ENCODE peak calls at places on chromosomes 7 and 10, in nine cellular contexts. E is AG04449, X is coronary artery, I is DND-41, Q is neural progenitor cell, V is IMR-90, O is astrocyte of the spinal cord, Y is AG09309, B is Peyer's patch. U is an unnamed sample.

GRCh38 chr7:33716581-33717477 is 188.5 kb upstream of the BMPER start:
- DNase-seq in E (no peak), X (no peak), I (no peak), Q (peak), V (peak), O (peak), Y (peak), B (no peak), U (peak)

GRCh38 chr10:85614566-85614965 is 752.0 kb downstream of the GRID1 start:
- DNase-seq in E (no peak), X (no peak), I (peak), Q (no peak), V (no peak), O (no peak), Y (no peak), B (no peak), U (peak)

GRCh38 chr7:115410972-115411686 is 489.2 kb downstream of the MDFIC start:
- DNase-seq in E (no peak), X (no peak), I (no peak), Q (no peak), V (no peak), O (no peak), Y (no peak), B (no peak), U (no peak)

GRCh38 chr10:73920084-73920483 is 9.2 kb downstream of the PLAU start:
- DNase-seq in E (no peak), X (no peak), I (peak), Q (no peak), V (no peak), O (no peak), Y (no peak), B (no peak), U (no peak)

GRCh38 chr7:137878333-137878961 is 31.7 kb upstream of the DGKI start:
- DNase-seq in E (no peak), X (no peak), I (no peak), Q (no peak), V (peak), O (peak), Y (no peak), B (no peak), U (no peak)

GRCh38 chr10:127024655-127025054 is 119.4 kb downstream of the DOCK1 start:
- DNase-seq in E (no peak), X (no peak), I (no peak), Q (no peak), V (peak), O (peak), Y (no peak), B (no peak), U (no peak)

GRCh38 chr10:43998021-43998809 is 349.5 kb upstream of the ZNF32 start:
- DNase-seq in E (no peak), X (no peak), I (peak), Q (no peak), V (peak), O (peak), Y (no peak), B (no peak), U (no peak)

GRCh38 chr10:127737563-127738511 is 852 bp downstream of the FOXI2 start:
- DNase-seq in E (no peak), X (no peak), I (no peak), Q (no peak), V (no peak), O (no peak), Y (no peak), B (no peak), U (no peak)

GRCh38 chr7:114218283-114218682 is 196.3 kb upstream of the FOXP2 start:
- DNase-seq in E (no peak), X (no peak), I (no peak), Q (no peak), V (no peak), O (no peak), Y (no peak), B (no peak), U (no peak)

GRCh38 chr10:1448252-1448901 is 288.9 kb downstream of the ADARB2 start:
- DNase-seq in E (no peak), X (no peak), I (no peak), Q (no peak), V (no peak), O (no peak), Y (no peak), B (no peak), U (no peak)

GRCh38 chr7:123823898-123824753 is 20.8 kb upstream of the HYAL4 start:
- DNase-seq in E (no peak), X (no peak), I (no peak), Q (no peak), V (no peak), O (no peak), Y (no peak), B (no peak), U (no peak)

GRCh38 chr10:60611291-60611747 is 167.0 kb upstream of the CDK1 start:
- DNase-seq in E (no peak), X (no peak), I (no peak), Q (no peak), V (peak), O (peak), Y (peak), B (no peak), U (no peak)

GRCh38 chr10:75350791-75351190 is 50.8 kb downstream of the ZNF503 start:
- DNase-seq in E (peak), X (no peak), I (no peak), Q (no peak), V (peak), O (peak), Y (no peak), B (no peak), U (no peak)

GRCh38 chr7:132655071-132655761 is 78.9 kb upstream of the PLXNA4 start:
- DNase-seq in E (no peak), X (no peak), I (peak), Q (peak), V (no peak), O (peak), Y (no peak), B (no peak), U (peak)

GRCh38 chr10:78947733-78948132 is 121.0 kb upstream of the ZMIZ1 start:
- DNase-seq in E (no peak), X (no peak), I (no peak), Q (no peak), V (no peak), O (no peak), Y (no peak), B (no peak), U (no peak)

GRCh38 chr7:134513169-134513752 is 14.1 kb upstream of the AKR1B10 start:
- DNase-seq in E (no peak), X (no peak), I (peak), Q (peak), V (peak), O (peak), Y (no peak), B (no peak), U (peak)

GRCh38 chr10:86348321-86349210 is 18.0 kb downstream of the GRID1 start:
- DNase-seq in E (no peak), X (no peak), I (no peak), Q (peak), V (no peak), O (no peak), Y (no peak), B (no peak), U (no peak)

GRCh38 chr7:43876976-43877745 is 7.8 kb upstream of the MRPS24 start:
- DNase-seq in E (no peak), X (no peak), I (no peak), Q (no peak), V (no peak), O (no peak), Y (no peak), B (no peak), U (no peak)

GRCh38 chr10:44261296-44261695 is 123.6 kb downstream of the CXCL12 start:
- DNase-seq in E (no peak), X (no peak), I (no peak), Q (no peak), V (no peak), O (no peak), Y (no peak), B (no peak), U (no peak)

GRCh38 chr7:50821457-50821977 is 38.8 kb upstream of the GRB10 start:
- DNase-seq in E (no peak), X (no peak), I (no peak), Q (peak), V (peak), O (no peak), Y (no peak), B (no peak), U (no peak)

GRCh38 chr10:15213461-15213861 is 45.0 kb upstream of the NMT2 start:
- DNase-seq in E (no peak), X (no peak), I (no peak), Q (no peak), V (no peak), O (no peak), Y (no peak), B (no peak), U (no peak)

GRCh38 chr10:106399112-106399511 is 765.4 kb downstream of the SORCS1 start:
- DNase-seq in E (no peak), X (no peak), I (no peak), Q (peak), V (no peak), O (no peak), Y (no peak), B (no peak), U (no peak)

GRCh38 chr10:77926566-77927342 is at the start of gene DLG5:
- DNase-seq in E (no peak), X (peak), I (peak), Q (peak), V (peak), O (peak), Y (no peak), B (peak), U (no peak)

GRCh38 chr7:93933190-93933589 is 11.7 kb downstream of the GNG11 start:
- DNase-seq in E (no peak), X (no peak), I (no peak), Q (no peak), V (no peak), O (peak), Y (no peak), B (no peak), U (no peak)

GRCh38 chr7:38870147-38870546 is 38.8 kb downstream of the VPS41 start:
- DNase-seq in E (no peak), X (no peak), I (no peak), Q (no peak), V (no peak), O (no peak), Y (no peak), B (no peak), U (no peak)

GRCh38 chr10:130498934-130499333 is 362.7 kb downstream of the GLRX3 start:
- DNase-seq in E (no peak), X (peak), I (no peak), Q (no peak), V (no peak), O (no peak), Y (no peak), B (no peak), U (no peak)

GRCh38 chr10:102429468-102429867 is 2.9 kb downstream of the CUEDC2 start:
- DNase-seq in E (no peak), X (no peak), I (no peak), Q (no peak), V (no peak), O (no peak), Y (no peak), B (no peak), U (no peak)

GRCh38 chr7:33109758-33110238 is 594 bp upstream of the RP9 start:
- DNase-seq in E (no peak), X (no peak), I (no peak), Q (no peak), V (peak), O (no peak), Y (no peak), B (no peak), U (no peak)

DNA sequence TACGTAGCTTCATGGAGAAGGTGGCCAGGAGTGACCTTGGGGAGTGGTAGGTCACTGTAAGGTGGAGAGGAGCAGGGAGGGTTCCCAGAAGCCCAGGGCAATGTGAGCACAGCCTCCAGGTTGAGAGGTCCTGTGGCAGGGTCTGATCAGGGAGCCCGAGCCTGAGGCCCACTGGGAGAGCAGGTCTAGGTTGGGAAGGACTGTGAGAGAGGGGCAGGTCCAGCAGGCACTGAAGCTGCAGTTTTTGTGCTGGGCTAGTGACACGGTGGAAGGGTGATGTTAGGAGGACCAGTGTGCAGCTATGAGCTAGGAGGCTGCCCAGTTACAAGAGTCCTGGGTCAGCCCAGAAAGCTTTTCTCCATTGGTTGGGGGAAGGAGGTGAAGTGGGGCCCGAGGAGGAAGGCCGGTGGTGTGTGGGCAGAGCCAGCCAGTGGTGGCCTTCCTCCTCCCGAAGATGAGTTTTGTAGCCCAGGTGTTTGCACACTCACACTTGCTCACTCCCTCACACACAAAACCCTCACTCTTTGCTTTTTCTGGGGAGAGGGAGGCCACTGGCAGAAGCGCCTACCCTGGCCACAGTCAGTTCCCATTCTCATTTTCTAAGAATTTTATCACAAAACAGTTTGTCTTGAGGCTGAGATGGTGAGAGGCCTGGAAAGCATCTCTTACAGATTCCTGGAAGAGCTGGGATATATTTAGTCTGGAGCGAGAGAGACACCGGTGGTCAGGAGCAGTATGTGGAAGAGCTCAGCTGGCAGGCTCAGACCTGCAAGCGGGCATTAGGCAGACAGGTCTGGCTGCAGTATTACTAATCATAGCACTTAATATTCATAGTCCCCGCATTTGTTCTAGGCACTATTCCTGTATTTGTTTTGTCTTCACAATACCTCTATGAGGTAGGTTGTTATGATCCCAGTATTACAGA is 57.1 kb downstream of the ZNF467 start:
- DNase-seq in E (no peak), X (peak), I (no peak), Q (no peak), V (peak), O (peak), Y (no peak), B (no peak), U (no peak)
- H3K4me3 ChIP-seq in E (peak), X (peak), I (no peak), Q (peak), V (no peak), O (no peak), Y (no peak), B (no peak), U (peak)

DNA sequence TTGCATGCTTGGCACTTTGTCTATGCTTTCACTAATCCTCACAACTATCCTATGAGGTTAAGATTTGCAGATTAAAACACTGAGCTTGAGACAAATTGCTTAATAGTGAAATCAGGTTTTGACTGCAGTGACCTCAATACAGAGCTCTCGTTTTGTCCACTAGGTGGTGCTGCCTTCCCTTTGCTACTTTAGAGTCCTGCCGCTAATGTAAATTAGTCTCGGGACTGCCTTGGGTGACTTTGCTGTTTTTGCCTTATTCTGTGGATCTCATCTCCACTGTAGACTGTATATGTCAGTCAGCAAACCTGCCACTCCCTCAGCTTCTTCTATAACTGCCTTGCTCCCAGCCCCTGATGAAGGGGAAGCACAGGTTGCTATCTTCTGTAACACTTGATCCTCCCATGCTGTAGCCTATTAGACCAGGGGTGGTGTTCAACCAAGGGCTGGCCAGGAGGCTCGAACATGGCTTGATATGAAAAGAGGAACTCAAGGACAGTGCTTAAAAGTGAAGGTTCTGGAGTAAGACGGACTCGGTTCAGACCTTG is 26.0 kb downstream of the ASB4 start:
- DNase-seq in E (no peak), X (no peak), I (peak), Q (peak), V (peak), O (peak), Y (peak), B (no peak), U (peak)
- H3K4me3 ChIP-seq in E (no peak), X (peak), I (no peak), Q (no peak), V (no peak), O (no peak), Y (no peak), B (no peak), U (no peak)

DNA sequence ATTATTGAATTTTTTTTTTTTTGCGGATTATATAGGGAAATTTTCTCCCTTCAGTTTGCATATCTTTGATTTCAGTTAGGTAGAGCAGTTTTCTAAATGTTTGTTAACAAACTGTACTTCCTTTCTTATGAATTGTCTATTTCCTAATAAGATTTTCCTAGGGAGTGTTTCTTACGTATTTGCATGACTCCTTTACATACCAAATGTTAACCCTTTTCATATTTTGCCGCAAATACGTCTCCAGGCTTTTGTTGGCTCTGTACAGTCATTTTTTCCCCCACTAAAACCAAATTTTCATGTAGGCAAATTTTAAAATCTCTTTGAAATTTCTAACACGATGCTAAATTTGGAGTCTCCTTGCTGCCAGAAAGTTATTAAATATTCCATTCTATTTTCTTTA is 1.9 kb upstream of the FRAT2 start:
- DNase-seq in E (no peak), X (no peak), I (no peak), Q (no peak), V (peak), O (no peak), Y (no peak), B (no peak), U (no peak)
- H3K4me3 ChIP-seq in E (no peak), X (no peak), I (no peak), Q (peak), V (no peak), O (no peak), Y (no peak), B (no peak), U (no peak)

GRCh38 chr10:87816842-87817178 is 1.2 kb downstream of the ATAD1 start:
- DNase-seq in E (no peak), X (no peak), I (no peak), Q (no peak), V (no peak), O (no peak), Y (no peak), B (no peak), U (no peak)
- H3K4me3 ChIP-seq in E (peak), X (peak), I (peak), Q (peak), V (peak), O (peak), Y (peak), B (no peak), U (peak)

DNA sequence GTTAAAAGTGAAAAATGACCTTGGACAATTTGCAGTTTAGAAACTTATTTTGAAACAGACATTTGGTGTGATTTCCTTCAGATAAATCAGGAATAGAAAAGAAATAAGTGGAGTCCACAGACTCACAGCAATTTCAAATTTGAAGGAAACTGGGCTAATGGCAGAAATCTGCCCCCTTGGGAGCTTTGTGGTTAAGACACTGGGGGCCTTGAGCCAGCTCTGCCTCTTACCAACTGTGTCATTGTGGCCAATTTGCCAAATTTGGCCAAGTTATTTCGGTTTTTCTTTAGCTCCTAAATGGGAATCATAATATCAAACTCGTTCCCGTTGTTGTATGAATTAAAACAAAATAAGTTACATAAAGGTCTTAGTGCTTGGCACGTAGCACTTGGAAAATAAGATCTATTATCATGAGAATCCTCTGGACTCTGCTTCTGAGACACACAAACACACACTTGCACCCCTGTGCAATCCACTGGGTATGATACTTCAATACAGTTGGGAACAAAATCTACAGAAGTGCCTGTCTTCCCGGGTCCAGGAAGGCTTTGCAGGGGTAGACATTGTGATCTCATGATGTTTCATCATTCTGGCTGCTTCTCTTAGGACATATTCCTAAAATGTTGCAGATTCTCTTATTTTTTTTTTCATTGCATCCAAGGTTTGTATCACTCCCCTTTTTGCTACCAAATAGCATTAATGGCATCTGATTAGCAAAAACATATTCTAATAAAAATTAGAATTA is 4.9 kb downstream of the ARMC3 start:
- DNase-seq in E (no peak), X (no peak), I (no peak), Q (no peak), V (no peak), O (no peak), Y (no peak), B (no peak), U (no peak)
- H3K4me3 ChIP-seq in E (no peak), X (peak), I (no peak), Q (no peak), V (no peak), O (no peak), Y (no peak), B (no peak), U (no peak)

DNA sequence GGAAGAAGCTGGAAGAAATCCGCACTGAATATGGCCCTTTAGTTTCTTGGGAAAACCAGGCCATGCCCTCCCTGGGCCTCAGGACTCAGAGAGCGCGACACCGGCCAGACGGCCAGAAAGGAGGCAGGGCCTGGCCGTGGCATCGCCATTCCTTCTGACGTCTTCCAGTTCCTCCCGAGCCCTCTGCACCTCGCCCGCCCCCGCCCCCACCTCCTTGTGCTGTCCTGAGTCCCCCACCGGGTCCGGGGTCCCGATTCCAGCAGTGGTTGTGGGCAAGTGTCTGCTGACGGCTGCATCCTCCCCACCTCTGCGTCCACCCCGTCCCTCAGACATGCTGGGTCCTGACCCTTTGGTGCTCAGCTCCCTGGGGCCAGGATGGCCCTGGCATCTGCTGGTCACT is 312.1 kb upstream of the SHH start:
- DNase-seq in E (no peak), X (no peak), I (no peak), Q (no peak), V (no peak), O (no peak), Y (no peak), B (no peak), U (no peak)
- H3K4me3 ChIP-seq in E (no peak), X (no peak), I (no peak), Q (no peak), V (no peak), O (no peak), Y (no peak), B (no peak), U (no peak)

DNA sequence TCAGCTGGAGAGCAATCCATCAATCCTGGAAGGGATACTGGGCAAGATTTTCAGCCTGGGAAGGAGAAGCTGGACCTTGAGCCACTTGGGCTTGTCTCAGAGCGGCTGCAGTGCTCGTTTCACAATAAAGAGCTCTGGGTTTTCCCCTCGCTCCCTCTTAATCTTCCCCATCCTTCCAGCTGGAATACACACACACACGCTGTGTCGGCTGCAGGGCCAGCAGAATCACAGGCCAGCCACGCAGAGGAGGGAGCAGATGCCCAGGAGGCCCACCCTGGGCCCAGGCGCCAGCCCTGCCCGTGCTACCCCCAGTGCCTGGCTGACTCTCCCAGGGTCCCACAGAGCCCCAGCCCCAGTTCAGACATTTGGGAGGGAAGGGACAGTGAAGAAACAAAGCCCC is 255.1 kb downstream of the TNS3 start:
- DNase-seq in E (no peak), X (peak), I (no peak), Q (peak), V (peak), O (peak), Y (peak), B (peak), U (no peak)
- H3K4me3 ChIP-seq in E (peak), X (no peak), I (no peak), Q (peak), V (no peak), O (peak), Y (no peak), B (no peak), U (no peak)